ENCODE peak calls at places on chromosomes 16 and 17, in four cellular contexts. One of them, this sample, is unnamed.

GRCh38 chr16:28491080-28491969 is 549 bp downstream of the CLN3 start:
- DNase-seq in AG10803: peak; percentile 9
- DNase-seq in stomach: no peak
- DNase-seq in IMR-90: no peak
- DNase-seq in this sample: peak; percentile 1

GRCh38 chr16:71257768-71258167 is 27.2 kb upstream of the HYDIN start:
- DNase-seq in stomach: no peak
- DNase-seq in IMR-90: no peak
- DNase-seq in AG10803: no peak
- DNase-seq in this sample: no peak

GRCh38 chr17:81336296-81336929 is 41.3 kb upstream of the SLC38A10 start:
- DNase-seq in IMR-90: no peak
- DNase-seq in AG10803: no peak
- DNase-seq in stomach: no peak
- DNase-seq in this sample: no peak

GRCh38 chr16:72789465-72789864 is 258.5 kb downstream of the ZFHX3 start:
- DNase-seq in AG10803: no peak
- DNase-seq in stomach: no peak
- DNase-seq in IMR-90: no peak
- DNase-seq in this sample: no peak

GRCh38 chr16:70570967-70571570 is 47.5 kb downstream of the SF3B3 start:
- DNase-seq in AG10803: no peak
- DNase-seq in stomach: no peak
- DNase-seq in IMR-90: no peak
- DNase-seq in this sample: no peak

GRCh38 chr17:83182620-83183063 is 103.2 kb downstream of the METRNL start:
- DNase-seq in AG10803: no peak
- DNase-seq in IMR-90: no peak
- DNase-seq in stomach: no peak
- DNase-seq in this sample: no peak

GRCh38 chr17:48970224-48970623 is 1.8 kb upstream of the GIP start:
- DNase-seq in AG10803: peak; percentile 14
- DNase-seq in stomach: no peak
- DNase-seq in IMR-90: no peak
- DNase-seq in this sample: no peak

GRCh38 chr17:75783069-75783783 is 1.4 kb upstream of the UNK start:
- DNase-seq in stomach: no peak
- DNase-seq in AG10803: peak; percentile 67
- DNase-seq in IMR-90: peak; percentile 64
- DNase-seq in this sample: peak; percentile 75

GRCh38 chr17:57662644-57663308 is 82.3 kb downstream of the CCDC182 start:
- DNase-seq in IMR-90: peak; percentile 99
- DNase-seq in stomach: peak; percentile 92
- DNase-seq in AG10803: peak; percentile 99
- DNase-seq in this sample: peak; percentile 99

GRCh38 chr17:17156511-17156910 is 49.6 kb downstream of the PLD6 start:
- DNase-seq in stomach: no peak
- DNase-seq in AG10803: peak; percentile 23
- DNase-seq in IMR-90: peak; percentile 64
- DNase-seq in this sample: peak; percentile 25

GRCh38 chr17:74522381-74523090 is 8.7 kb downstream of the CD300LB start:
- DNase-seq in stomach: peak; percentile 22
- DNase-seq in IMR-90: no peak
- DNase-seq in AG10803: no peak
- DNase-seq in this sample: no peak

GRCh38 chr17:43988301-43988700 is 16.1 kb upstream of the NAGS start:
- DNase-seq in stomach: no peak
- DNase-seq in AG10803: no peak
- DNase-seq in IMR-90: no peak
- DNase-seq in this sample: no peak

GRCh38 chr16:87145181-87146176 is 171.7 kb downstream of the C16orf95 start:
- DNase-seq in stomach: no peak
- DNase-seq in IMR-90: peak; percentile 46
- DNase-seq in AG10803: peak; percentile 51
- DNase-seq in this sample: peak; percentile 86

GRCh38 chr17:21357281-21357680 is 18.9 kb upstream of the KCNJ12 start:
- DNase-seq in stomach: no peak
- DNase-seq in AG10803: no peak
- DNase-seq in IMR-90: no peak
- DNase-seq in this sample: no peak

GRCh38 chr17:80195671-80196529 is 24.2 kb downstream of the SGSH start:
- DNase-seq in IMR-90: no peak
- DNase-seq in stomach: no peak
- DNase-seq in AG10803: no peak
- DNase-seq in this sample: peak; percentile 5

GRCh38 chr17:3979276-3979583 is 15.0 kb upstream of the ATP2A3 start:
- DNase-seq in AG10803: no peak
- DNase-seq in stomach: no peak
- DNase-seq in IMR-90: no peak
- DNase-seq in this sample: no peak

GRCh38 chr17:82399030-82399429 is 19.1 kb upstream of the HEXD start:
- DNase-seq in IMR-90: peak; percentile 50
- DNase-seq in AG10803: peak; percentile 99
- DNase-seq in stomach: no peak
- DNase-seq in this sample: peak; percentile 78

GRCh38 chr17:73506470-73507435 is 137.5 kb downstream of the SDK2 start:
- DNase-seq in stomach: no peak
- DNase-seq in IMR-90: no peak
- DNase-seq in AG10803: no peak
- DNase-seq in this sample: no peak

GRCh38 chr17:8371786-8372185 is 4.7 kb downstream of the KRABD2 start:
- DNase-seq in stomach: no peak
- DNase-seq in AG10803: no peak
- DNase-seq in IMR-90: peak; percentile 45
- DNase-seq in this sample: no peak

GRCh38 chr17:1203967-1204291 is 24.1 kb upstream of the ABR start:
- DNase-seq in AG10803: no peak
- DNase-seq in stomach: no peak
- DNase-seq in IMR-90: no peak
- DNase-seq in this sample: no peak

GRCh38 chr17:59804910-59805381 is 87.8 kb downstream of the TUBD1 start:
- DNase-seq in AG10803: peak; percentile 49
- DNase-seq in IMR-90: no peak
- DNase-seq in stomach: no peak
- DNase-seq in this sample: no peak

GRCh38 chr16:27383511-27384243 is 18.3 kb upstream of the IL21R start:
- DNase-seq in IMR-90: no peak
- DNase-seq in stomach: no peak
- DNase-seq in AG10803: no peak
- DNase-seq in this sample: no peak

GRCh38 chr17:68576811-68577551 is 24.2 kb downstream of the FAM20A start:
- DNase-seq in stomach: no peak
- DNase-seq in AG10803: peak; percentile 91
- DNase-seq in IMR-90: peak; percentile 25
- DNase-seq in this sample: peak; percentile 13

GRCh38 chr16:88461291-88462269 is 8.5 kb downstream of the ZFPM1 start:
- DNase-seq in IMR-90: no peak
- DNase-seq in stomach: peak; percentile 61
- DNase-seq in AG10803: no peak
- DNase-seq in this sample: no peak

GRCh38 chr16:4882633-4883285 is 35.5 kb downstream of the UBN1 start:
- DNase-seq in stomach: peak; percentile 69
- DNase-seq in AG10803: peak; percentile 20
- DNase-seq in IMR-90: peak; percentile 80
- DNase-seq in this sample: peak; percentile 72

GRCh38 chr17:34499576-34499975 is 79.8 kb upstream of the TMEM132E start:
- DNase-seq in AG10803: peak; percentile 9
- DNase-seq in stomach: no peak
- DNase-seq in IMR-90: peak; percentile 27
- DNase-seq in this sample: peak; percentile 7

GRCh38 chr17:38896373-38896954 is 26.6 kb downstream of the LASP1 start:
- DNase-seq in stomach: no peak
- DNase-seq in AG10803: no peak
- DNase-seq in IMR-90: peak; percentile 22
- DNase-seq in this sample: no peak

DNA sequence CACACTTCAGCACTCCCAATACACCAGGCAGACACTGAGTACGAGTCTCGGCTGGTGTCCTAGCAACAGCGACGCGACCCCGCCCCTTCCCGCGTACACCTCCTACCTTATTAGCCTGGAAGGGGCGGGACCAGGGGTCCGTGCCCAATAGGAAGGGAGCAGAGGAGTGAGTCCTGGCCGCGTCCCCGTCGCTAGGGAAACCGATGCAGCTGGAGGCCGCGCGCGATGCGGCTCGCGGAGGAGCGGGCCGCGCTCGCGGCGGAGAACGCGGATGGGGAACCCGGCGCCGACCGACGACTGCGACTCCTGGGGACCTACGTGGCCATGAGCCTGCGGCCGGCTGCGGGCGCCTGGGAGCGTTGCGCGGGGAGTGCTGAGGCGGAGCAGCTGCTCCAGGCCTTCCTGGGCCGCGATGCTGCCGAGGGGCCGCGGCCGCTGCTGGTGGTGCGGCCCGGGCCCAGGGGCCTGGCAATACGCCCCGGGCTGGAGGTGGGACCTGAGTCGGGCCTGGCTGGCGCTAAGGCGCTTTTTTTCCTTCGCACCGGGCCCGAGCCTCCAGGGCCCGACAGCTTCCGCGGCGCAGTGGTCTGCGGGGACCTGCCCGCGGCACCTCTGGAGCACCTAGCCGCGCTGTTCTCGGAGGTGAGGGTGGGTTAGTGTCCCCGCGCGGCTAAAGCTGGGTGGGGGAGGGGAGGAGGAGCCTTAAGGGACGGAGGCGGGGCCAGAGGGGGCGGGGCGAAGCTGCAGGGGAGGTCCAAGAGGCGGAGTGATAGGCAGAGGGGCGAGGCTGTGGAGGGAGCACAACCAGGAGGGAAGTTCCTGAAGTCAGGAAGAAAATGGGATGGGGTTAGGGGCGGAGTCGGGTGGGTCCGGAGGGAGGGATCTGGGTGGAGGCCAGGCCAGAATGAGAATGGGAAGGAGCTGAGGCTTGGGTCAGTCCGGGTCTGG is at the start of gene DNAH9:
- DNase-seq in stomach: peak; percentile 98
- DNase-seq in IMR-90: no peak
- DNase-seq in AG10803: peak; percentile 20
- DNase-seq in this sample: peak; percentile 22
- H3K4me3 ChIP-seq in stomach: peak within 1 kb of the TSS; percentile 71
- H3K4me3 ChIP-seq in IMR-90: no peak within 1 kb of the TSS
- H3K4me3 ChIP-seq in AG10803: no peak within 1 kb of the TSS
- H3K4me3 ChIP-seq in this sample: peak within 1 kb of the TSS; percentile 2

GRCh38 chr17:71422968-71423367 is 697.9 kb upstream of the SOX9 start:
- DNase-seq in AG10803: no peak
- DNase-seq in stomach: no peak
- DNase-seq in IMR-90: no peak
- DNase-seq in this sample: no peak

GRCh38 chr17:71428897-71429296 is 691.9 kb upstream of the SOX9 start:
- DNase-seq in stomach: no peak
- DNase-seq in AG10803: no peak
- DNase-seq in IMR-90: no peak
- DNase-seq in this sample: no peak

GRCh38 chr17:71427801-71428200 is 693.0 kb upstream of the SOX9 start:
- DNase-seq in AG10803: no peak
- DNase-seq in stomach: no peak
- DNase-seq in IMR-90: no peak
- DNase-seq in this sample: no peak

DNA sequence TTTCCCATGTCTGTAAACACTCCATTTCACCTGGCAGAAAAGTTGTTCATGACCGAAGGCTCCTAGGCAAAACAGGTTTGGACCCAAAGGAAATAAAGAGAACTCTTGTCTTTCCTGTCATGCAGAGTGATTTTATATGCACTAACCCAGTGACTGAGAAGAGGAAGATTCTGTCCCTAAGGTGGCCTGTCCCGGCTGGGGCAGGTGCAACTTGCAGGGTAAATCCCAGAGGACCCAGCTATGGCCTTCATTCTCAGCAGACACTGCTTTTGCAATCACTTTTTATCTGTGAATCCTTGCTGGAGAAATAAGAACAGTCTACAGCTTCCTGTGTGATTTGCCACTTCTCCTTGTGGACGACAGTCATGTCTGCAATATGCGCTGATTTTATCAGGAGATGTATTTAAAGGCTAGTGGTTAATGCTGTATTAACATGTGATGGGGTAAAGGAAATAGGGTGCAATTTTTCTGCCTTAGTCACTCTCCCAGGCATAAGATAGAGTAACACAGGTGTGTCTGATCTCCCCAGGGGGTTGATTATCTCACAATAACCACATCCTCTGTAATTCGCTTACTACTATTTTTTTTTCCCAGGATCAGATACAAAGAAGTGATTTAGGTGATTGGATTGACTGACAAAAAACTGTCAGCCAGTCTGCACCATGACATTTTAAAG is 696.8 kb upstream of the SOX9 start:
- DNase-seq in stomach: no peak
- DNase-seq in IMR-90: peak; percentile 76
- DNase-seq in AG10803: peak; percentile 17
- DNase-seq in this sample: peak; percentile 56
- TF ChIP-seq CTCF in stomach: no peak
- TF ChIP-seq CTCF in IMR-90: no peak
- TF ChIP-seq CTCF in AG10803: no peak
- TF ChIP-seq CTCF in this sample: no peak

DNA sequence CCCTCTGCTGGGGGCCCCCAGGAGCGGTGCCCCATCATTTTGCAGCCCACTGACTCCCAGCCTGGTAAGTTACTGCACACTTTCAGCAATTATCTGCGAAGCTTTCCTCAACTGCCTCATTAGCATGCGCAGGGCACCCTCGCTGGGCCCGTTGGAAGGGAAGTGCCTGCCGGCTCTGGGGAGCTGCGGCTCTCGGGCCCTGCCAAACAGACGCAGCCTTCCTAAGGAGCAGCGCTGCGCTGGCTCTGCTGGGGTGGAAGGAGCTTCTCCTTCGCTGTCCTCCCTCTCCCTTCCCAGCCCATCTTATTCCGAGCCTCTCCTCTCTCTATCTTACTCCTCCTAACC is 71.0 kb downstream of the RBBP6 start:
- DNase-seq in IMR-90: peak; percentile 1
- DNase-seq in stomach: no peak
- DNase-seq in AG10803: peak; percentile 21
- DNase-seq in this sample: peak; percentile 32
- H3K4me3 ChIP-seq in IMR-90: no peak overlapping the region
- H3K4me3 ChIP-seq in stomach: peak overlapping the region; percentile 23
- H3K4me3 ChIP-seq in AG10803: no peak overlapping the region
- H3K4me3 ChIP-seq in this sample: peak overlapping the region; percentile 7

DNA sequence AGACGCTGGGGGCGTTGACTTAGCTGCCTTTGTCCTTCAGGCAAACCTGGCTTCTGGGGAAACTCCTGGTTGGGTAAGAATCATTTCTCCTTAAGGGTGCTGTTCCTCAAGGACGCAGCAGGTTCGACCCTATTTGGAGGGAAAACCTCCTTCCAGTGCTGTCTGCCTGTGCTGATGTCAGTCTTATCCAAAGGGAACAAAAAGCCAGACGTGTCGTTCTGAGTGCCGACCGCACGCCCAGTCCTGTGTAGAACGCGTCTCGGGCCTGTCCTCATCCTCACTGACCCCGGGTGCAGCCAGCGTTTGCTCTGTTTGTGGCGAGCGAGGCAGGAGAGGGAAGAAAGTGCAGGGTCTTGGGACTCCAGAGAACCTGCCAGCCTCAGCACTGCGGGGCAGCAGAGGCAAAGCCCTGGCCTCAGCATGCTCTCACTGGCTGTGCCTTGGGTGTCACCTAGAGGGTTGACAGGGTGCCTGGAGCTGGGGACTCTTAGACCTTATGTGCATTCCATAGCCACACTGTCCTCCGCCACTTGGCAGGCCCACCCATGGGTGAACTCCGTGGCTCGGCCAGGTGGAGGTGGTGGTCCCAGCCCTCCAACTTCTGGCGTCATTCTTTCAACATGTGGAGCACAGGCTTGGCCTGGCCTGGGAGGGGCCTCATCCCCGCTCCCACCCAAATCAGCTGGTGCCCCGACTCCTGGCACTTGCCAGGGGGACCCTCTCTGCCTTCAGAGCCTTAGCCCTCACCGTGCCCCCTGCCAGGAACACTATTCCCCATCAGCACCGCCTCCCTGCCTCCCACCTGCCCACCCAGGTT is 6.0 kb downstream of the SNN start:
- DNase-seq in IMR-90: no peak
- DNase-seq in stomach: no peak
- DNase-seq in AG10803: no peak
- DNase-seq in this sample: no peak
- TF ChIP-seq CTCF in IMR-90: no peak
- TF ChIP-seq CTCF in stomach: no peak
- TF ChIP-seq CTCF in AG10803: no peak
- TF ChIP-seq CTCF in this sample: no peak

This sample was measured in astrocyte of the spinal cord.